ENCODE peak calls at places on chromosomes 6 and 20, in nine cellular contexts. G, L, O, F, X, W, U, Y and Z are unnamed samples.

GRCh38 chr6:38705924-38706323 is 3.0 kb upstream of the GLO1 start:
- DNase-seq in X (no peak), Y (no peak), O (no peak), U (no peak), W (no peak), F (no peak), L (no peak), G (no peak), Z (no peak)

GRCh38 chr6:3726421-3726820 is 25.1 kb downstream of the PXDC1 start:
- DNase-seq in W (no peak), G (no peak), O (no peak), Y (no peak), L (no peak), F (no peak), U (no peak), X (no peak), Z (no peak)

GRCh38 chr6:106512048-106512957 is 117.0 kb downstream of the RTN4IP1 start:
- DNase-seq in U (peak), G (peak), Y (peak), O (peak), L (no peak), W (peak), F (peak), X (peak), Z (peak)

GRCh38 chr20:38806855-38807655 is 1.6 kb downstream of the PPP1R16B start:
- DNase-seq in U (no peak), F (no peak), O (no peak), Y (no peak), G (no peak), W (peak), X (no peak), L (no peak), Z (no peak)

GRCh38 chr6:7172605-7173185 is 64.9 kb downstream of the RREB1 start:
- DNase-seq in W (no peak), L (peak), Y (peak), F (peak), G (no peak), O (no peak), X (peak), U (no peak), Z (peak)

GRCh38 chr6:134686071-134686470 is 263.8 kb downstream of the ALDH8A1 start:
- DNase-seq in L (peak), G (no peak), Y (no peak), W (no peak), U (no peak), X (no peak), F (peak), O (no peak), Z (no peak)

GRCh38 chr20:19427480-19427879 is 215.0 kb downstream of the SLC24A3 start:
- DNase-seq in Y (no peak), O (no peak), X (no peak), U (no peak), L (no peak), G (peak), F (no peak), W (no peak), Z (no peak)

GRCh38 chr6:154721460-154721859 is 11.8 kb upstream of the SCAF8 start:
- DNase-seq in O (no peak), W (no peak), L (no peak), G (no peak), F (peak), Y (peak), U (no peak), X (no peak), Z (no peak)

GRCh38 chr20:12966468-12967085 is 42.2 kb upstream of the SPTLC3 start:
- DNase-seq in F (peak), Y (peak), W (no peak), O (peak), U (no peak), X (no peak), G (no peak), L (peak), Z (no peak)

GRCh38 chr20:1897965-1898464 is 2.8 kb downstream of the SIRPA start:
- DNase-seq in G (no peak), F (peak), O (no peak), L (no peak), X (no peak), U (no peak), Y (peak), W (peak), Z (no peak)

GRCh38 chr20:60477958-60478357 is 519.7 kb downstream of the CDH26 start:
- DNase-seq in X (no peak), G (no peak), Y (no peak), W (no peak), U (no peak), O (no peak), F (no peak), L (no peak), Z (no peak)

GRCh38 chr6:35370124-35370741 is 27.9 kb downstream of the PPARD start:
- DNase-seq in L (peak), Y (peak), F (peak), X (peak), G (peak), O (peak), U (peak), W (peak), Z (peak)

GRCh38 chr6:7617954-7618764 is 28.2 kb downstream of the SNRNP48 start:
- DNase-seq in G (peak), W (no peak), F (peak), L (peak), O (no peak), X (no peak), Y (peak), U (peak), Z (peak)

GRCh38 chr6:753486-753885 is 60.5 kb upstream of the EXOC2 start:
- DNase-seq in Y (no peak), L (no peak), F (no peak), G (no peak), W (no peak), X (no peak), U (no peak), O (no peak), Z (no peak)

GRCh38 chr20:3798908-3799248 is 2.8 kb downstream of the CDC25B start:
- DNase-seq in W (no peak), O (no peak), L (no peak), U (no peak), G (no peak), X (no peak), Y (no peak), F (no peak), Z (peak)

GRCh38 chr20:1952737-1953530 is 40.9 kb downstream of the PDYN start:
- DNase-seq in Y (no peak), X (no peak), O (no peak), U (peak), W (no peak), F (peak), L (no peak), G (no peak), Z (no peak)

GRCh38 chr6:138610816-138611215 is 111.5 kb upstream of the NHSL1 start:
- DNase-seq in X (no peak), G (no peak), L (no peak), W (no peak), U (no peak), Y (no peak), O (no peak), F (no peak), Z (no peak)

GRCh38 chr6:16849280-16850210 is 88.3 kb upstream of the ATXN1 start:
- DNase-seq in L (peak), F (peak), X (no peak), W (no peak), G (peak), U (no peak), O (peak), Y (peak), Z (peak)

GRCh38 chr6:106475280-106475679 is 114.8 kb downstream of the CRYBG1 start:
- DNase-seq in F (peak), L (no peak), X (no peak), U (no peak), O (no peak), G (no peak), Y (no peak), W (no peak), Z (no peak)

GRCh38 chr20:20824924-20825584 is 112.6 kb upstream of the RALGAPA2 start:
- DNase-seq in X (peak), Y (peak), O (peak), L (no peak), F (peak), G (peak), W (peak), U (peak), Z (peak)

GRCh38 chr20:32612831-32613595 is 27.9 kb upstream of the NOL4L start:
- DNase-seq in O (no peak), G (no peak), W (no peak), L (no peak), Y (no peak), F (no peak), X (no peak), U (no peak), Z (no peak)

GRCh38 chr6:96450082-96450759 is 71.4 kb upstream of the UFL1 start:
- DNase-seq in G (no peak), X (no peak), O (no peak), U (no peak), W (no peak), F (peak), Y (no peak), L (no peak), Z (no peak)

GRCh38 chr6:150720774-150721233 is 121.1 kb downstream of the PLEKHG1 start:
- DNase-seq in G (no peak), X (no peak), U (no peak), Y (peak), W (peak), F (peak), L (no peak), O (no peak), Z (no peak)

GRCh38 chr6:14310955-14311354 is 193.4 kb downstream of the CD83 start:
- DNase-seq in W (no peak), O (no peak), Y (peak), X (peak), G (no peak), L (no peak), U (no peak), F (peak), Z (no peak)

GRCh38 chr6:5855787-5856186 is 150.9 kb downstream of the NRN1 start:
- DNase-seq in X (no peak), F (no peak), U (no peak), Y (no peak), O (no peak), L (no peak), G (no peak), W (no peak), Z (no peak)

GRCh38 chr6:169529931-169530761 is 171.7 kb downstream of the WDR27 start:
- DNase-seq in G (peak), U (peak), Y (peak), F (no peak), W (no peak), O (peak), X (peak), L (peak), Z (peak)

GRCh38 chr6:71888720-71889340 is 2.5 kb downstream of the RIMS1 start:
- DNase-seq in W (no peak), F (no peak), G (no peak), X (no peak), L (no peak), U (no peak), Y (no peak), O (no peak), Z (no peak)

GRCh38 chr6:71886184-71887005 is at the start of gene RIMS1:
- DNase-seq in F (no peak), X (no peak), L (no peak), U (peak), Y (peak), W (peak), G (no peak), O (peak), Z (peak)

GRCh38 chr6:71887744-71888115 is 1.4 kb downstream of the RIMS1 start:
- DNase-seq in X (no peak), G (no peak), W (no peak), O (no peak), L (no peak), U (no peak), F (no peak), Y (no peak), Z (no peak)

GRCh38 chr6:71889366-71889765 is 3.0 kb downstream of the RIMS1 start:
- DNase-seq in G (no peak), O (no peak), W (no peak), F (no peak), U (no peak), Y (no peak), X (no peak), L (no peak), Z (no peak)

GRCh38 chr6:71887006-71887743 is 825 bp downstream of the RIMS1 start:
- DNase-seq in X (no peak), F (no peak), L (no peak), U (peak), W (no peak), G (no peak), O (no peak), Y (no peak), Z (peak)
- H3K4me3 ChIP-seq in X (peak), F (no peak), L (peak), U (peak), W (peak), G (peak), O (peak), Y (peak), Z (peak)

GRCh38 chr6:157066781-157067491 is 256.4 kb downstream of the TMEM242 start:
- DNase-seq in L (no peak), Y (peak), F (no peak), G (no peak), O (no peak), W (no peak), X (no peak), U (no peak), Z (no peak)
- TF ChIP-seq CTCF in L (no peak), Y (no peak), F (no peak), G (no peak), O (no peak), W (no peak), X (no peak), U (no peak), Z (no peak)

GRCh38 chr6:101011165-101011564 is 130.0 kb upstream of the ASCC3 start:
- DNase-seq in F (peak), O (no peak), Y (no peak), W (peak), L (no peak), X (no peak), G (no peak), U (no peak), Z (no peak)
- H3K4me3 ChIP-seq in F (no peak), O (no peak), Y (no peak), W (no peak), L (peak), X (no peak), G (no peak), U (no peak), Z (no peak)

DNA sequence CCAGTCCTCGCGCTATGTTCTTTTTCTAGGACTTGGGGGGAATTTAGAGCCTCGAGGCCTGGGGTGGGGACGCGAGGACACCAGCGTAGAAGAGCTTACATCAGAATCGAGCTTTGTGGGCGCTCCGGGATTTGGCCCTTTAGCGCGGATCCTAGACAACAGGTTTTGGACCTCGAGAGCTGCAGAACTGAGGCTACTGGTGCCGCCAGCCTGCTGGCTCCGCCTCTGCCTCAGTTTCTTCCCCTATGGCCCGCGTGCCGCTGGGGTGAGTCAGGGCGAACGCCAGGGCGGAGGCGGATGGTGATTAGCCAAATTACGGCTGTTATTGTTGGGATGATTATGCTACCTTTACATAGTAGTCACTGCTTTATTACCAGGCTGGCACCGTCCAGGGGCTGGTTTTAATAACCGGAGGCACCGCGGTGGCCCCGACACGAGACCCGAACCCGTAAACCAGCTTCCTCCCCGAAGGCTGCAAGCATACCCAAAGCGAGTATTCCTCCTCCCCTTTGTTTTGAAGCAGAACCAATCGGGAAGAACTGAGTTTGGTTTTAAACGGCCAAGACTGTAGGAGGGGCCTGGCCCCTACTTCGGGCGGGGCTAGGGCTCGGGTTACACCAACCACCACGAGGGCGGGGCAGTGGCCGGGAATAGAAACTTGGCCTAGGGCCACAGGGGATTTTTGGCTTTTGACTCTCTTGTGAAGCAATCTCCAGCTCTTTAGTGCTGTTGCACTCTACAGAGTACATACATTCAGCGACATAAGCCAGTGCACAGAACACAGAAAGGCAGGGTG is 639 bp upstream of the GTPBP2 start:
- DNase-seq in O (peak), G (peak), Y (peak), U (peak), W (peak), X (peak), L (peak), F (peak), Z (peak)
- TF ChIP-seq CTCF in O (no peak), G (no peak), Y (no peak), U (no peak), W (no peak), X (no peak), L (no peak), F (no peak), Z (no peak)

DNA sequence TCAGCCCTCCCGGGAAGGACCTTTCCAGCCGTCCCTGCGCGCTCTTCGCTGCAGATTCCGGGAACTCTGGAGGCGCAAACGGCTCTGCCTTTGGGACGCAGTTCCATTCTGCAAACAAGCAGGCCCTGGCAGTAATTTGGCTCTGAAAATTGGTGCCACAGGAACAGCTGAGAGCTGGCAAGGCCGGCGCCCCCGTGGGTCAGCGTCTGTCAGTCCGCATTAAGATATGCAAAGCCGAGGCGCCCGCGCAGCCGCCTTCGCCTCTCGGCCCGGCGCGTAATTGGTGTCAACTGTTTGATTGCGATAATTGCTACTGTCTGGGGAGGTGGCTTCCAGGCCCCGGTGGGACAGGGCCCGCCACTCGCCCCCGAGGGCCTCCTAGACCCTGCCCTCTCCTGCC is 73.6 kb downstream of the NCR2 start:
- DNase-seq in U (no peak), W (no peak), O (no peak), X (no peak), F (no peak), G (no peak), Y (no peak), L (no peak), Z (no peak)
- H3K4me3 ChIP-seq in U (no peak), W (no peak), O (no peak), X (no peak), F (no peak), G (no peak), Y (no peak), L (no peak), Z (no peak)